ENCODE peak calls at places on chromosomes 13 and 19, in four cellular contexts. W, O, V and D are unnamed samples.

GRCh38 chr19:12665281-12665573 is 1.3 kb downstream of the MAN2B1 start:
- DNase-seq in V (no peak), W (no peak), O (no peak), D (no peak)

GRCh38 chr13:88217372-88217771 is 546.2 kb downstream of the SLITRK5 start:
- DNase-seq in W (no peak), O (no peak), V (no peak), D (no peak)

GRCh38 chr13:35953537-35954206 is 177.5 kb downstream of the DCLK1 start:
- DNase-seq in O (peak), W (peak), V (peak), D (peak)

GRCh38 chr13:51237887-51238286 is 15.7 kb downstream of the FAM124A start:
- DNase-seq in V (no peak), O (no peak), W (no peak), D (no peak)

GRCh38 chr19:55257461-55258411 is 1.1 kb downstream of the PPP6R1 start:
- DNase-seq in V (no peak), O (no peak), W (peak), D (peak)

GRCh38 chr13:54852831-54853230 is 1824.2 kb downstream of the OLFM4 start:
- DNase-seq in W (no peak), O (peak), V (no peak), D (no peak)

GRCh38 chr13:52713894-52714293 is 25.7 kb downstream of the CNMD start:
- DNase-seq in O (peak), V (no peak), W (no peak), D (no peak)

GRCh38 chr19:19420570-19421301 is 15.3 kb downstream of the GATAD2A start:
- DNase-seq in W (peak), V (no peak), O (no peak), D (no peak)